ENCODE peak calls at places on chromosomes 2 and 18, in four cellular contexts. O, B, A and W are unnamed samples.

GRCh38 chr2:120251863-120252206 is 817 bp upstream of the RALB start:
- DNase-seq in B (peak), A (no peak), O (no peak), W (no peak)

GRCh38 chr2:55113976-55114564 is 63.8 kb upstream of the RTN4 start:
- DNase-seq in A (no peak), B (no peak), O (no peak), W (no peak)

GRCh38 chr2:109558076-109558882 is 55.5 kb downstream of the SEPTIN10 start:
- DNase-seq in O (no peak), A (peak), B (peak), W (no peak)

GRCh38 chr18:54805571-54806334 is 22.5 kb upstream of the RAB27B start:
- DNase-seq in B (peak), O (no peak), A (no peak), W (no peak)

GRCh38 chr18:10379511-10379910 is 74.9 kb upstream of the APCDD1 start:
- DNase-seq in A (no peak), O (no peak), B (no peak), W (no peak)

GRCh38 chr2:38613126-38613848 is 10.6 kb upstream of the HNRNPLL start:
- DNase-seq in O (no peak), B (peak), A (no peak), W (no peak)

GRCh38 chr18:77119101-77119850 is 13.3 kb downstream of the MBP start:
- DNase-seq in O (no peak), B (no peak), A (no peak), W (no peak)

GRCh38 chr2:191178806-191179514 is 28.2 kb upstream of the STAT4 start:
- DNase-seq in B (no peak), A (no peak), O (no peak), W (no peak)

GRCh38 chr2:162058973-162059668 is 14.9 kb downstream of the DPP4 start:
- DNase-seq in A (no peak), O (peak), B (no peak), W (no peak)

GRCh38 chr2:177543007-177543760 is 150.6 kb downstream of the AGPS start:
- DNase-seq in A (no peak), O (no peak), B (no peak), W (no peak)

GRCh38 chr2:238060096-238060541 is 682 bp upstream of the SCLY start:
- DNase-seq in O (no peak), B (no peak), A (peak), W (no peak)

GRCh38 chr2:135245055-135245454 is 193.0 kb downstream of the RAB3GAP1 start:
- DNase-seq in B (peak), O (no peak), A (no peak), W (no peak)

GRCh38 chr2:24721470-24721869 is 71.7 kb downstream of the PTRHD1 start:
- DNase-seq in B (no peak), A (no peak), O (peak), W (no peak)

GRCh38 chr2:37168217-37168981 is 11.6 kb upstream of the EIF2AK2 start:
- DNase-seq in B (peak), O (no peak), A (no peak), W (peak)

GRCh38 chr2:225244933-225245332 is 154.6 kb upstream of the NYAP2 start:
- DNase-seq in O (no peak), B (no peak), A (no peak), W (no peak)

GRCh38 chr2:20141806-20142205 is 83.1 kb downstream of the SDC1 start:
- DNase-seq in O (no peak), B (no peak), A (no peak), W (no peak)

GRCh38 chr18:50092250-50092780 is 102.6 kb downstream of the MYO5B start:
- DNase-seq in A (no peak), O (no peak), B (no peak), W (no peak)

GRCh38 chr2:158893057-158893456 is 75.4 kb upstream of the TANC1 start:
- DNase-seq in A (no peak), B (no peak), O (no peak), W (no peak)

GRCh38 chr2:126753501-126754212 is 97.7 kb downstream of the GYPC start:
- DNase-seq in B (peak), O (no peak), A (no peak), W (no peak)

GRCh38 chr18:12424252-12424651 is 16.5 kb downstream of the PRELID3A start:
- DNase-seq in O (no peak), B (no peak), A (no peak), W (no peak)

GRCh38 chr2:105592288-105592687 is 152.4 kb upstream of the NCK2 start:
- DNase-seq in B (peak), O (no peak), A (no peak), W (no peak)

GRCh38 chr2:190482441-190482840 is 52.1 kb downstream of the NEMP2 start:
- DNase-seq in B (no peak), O (no peak), A (no peak), W (no peak)

GRCh38 chr2:65390134-65390533 is 42.3 kb downstream of the SPRED2 start:
- DNase-seq in B (no peak), O (peak), A (no peak), W (no peak)

GRCh38 chr2:238669581-238670340 is 178.1 kb upstream of the TWIST2 start:
- DNase-seq in B (no peak), O (no peak), A (no peak), W (no peak)

GRCh38 chr18:79855147-79855910 is 57.6 kb downstream of the KCNG2 start:
- DNase-seq in B (no peak), A (no peak), O (peak), W (peak)

GRCh38 chr2:167069855-167070254 is 181.6 kb downstream of the XIRP2 start:
- DNase-seq in B (no peak), O (no peak), A (no peak), W (no peak)

GRCh38 chr2:182077023-182077422 is 91.4 kb downstream of the PPP1R1C start:
- DNase-seq in O (no peak), B (no peak), A (no peak), W (no peak)

GRCh38 chr2:111622859-111623258 is 261.1 kb downstream of the ANAPC1 start:
- DNase-seq in B (no peak), O (no peak), A (no peak), W (no peak)
- TF ChIP-seq SPI1 in B (no peak), O (no peak), A (no peak), W (no peak)

GRCh38 chr2:217997510-217997909 is 5.3 kb downstream of the TNS1 start:
- DNase-seq in O (no peak), A (no peak), B (no peak), W (no peak)
- TF ChIP-seq SPI1 in O (no peak), A (no peak), B (no peak), W (no peak)

DNA sequence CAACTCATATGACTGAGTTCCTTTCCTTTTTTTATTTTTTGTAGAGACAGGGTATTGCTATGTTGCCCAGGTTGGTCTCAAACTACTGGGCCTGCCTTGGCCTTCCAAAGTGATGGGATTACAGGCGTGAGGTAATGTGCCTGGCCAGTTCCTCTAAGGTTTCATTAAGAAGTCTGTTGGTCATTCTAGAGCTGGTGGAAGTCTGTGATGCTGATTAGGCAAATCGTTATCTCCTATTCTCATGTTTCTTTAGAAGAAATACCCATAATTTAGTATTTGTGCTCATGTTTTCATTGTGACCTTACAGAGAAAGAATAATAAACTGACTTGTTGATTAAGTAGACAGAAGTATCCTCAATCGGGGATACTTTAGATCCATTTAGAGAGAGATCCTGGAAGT is 106.1 kb upstream of the SP3 start:
- DNase-seq in B (no peak), O (no peak), A (no peak), W (no peak)
- TF ChIP-seq SPI1 in B (no peak), O (no peak), A (no peak), W (no peak)

GRCh38 chr2:172082944-172083718 is 2.2 kb upstream of the DLX1 start:
- DNase-seq in A (no peak), B (no peak), O (no peak), W (no peak)

GRCh38 chr2:172085460-172086159 is at the start of gene DLX1:
- DNase-seq in A (no peak), B (no peak), O (no peak), W (no peak)

GRCh38 chr2:172083725-172084483 is 1.4 kb upstream of the DLX1 start:
- DNase-seq in A (no peak), B (peak), O (no peak), W (no peak)

GRCh38 chr2:172084734-172085459 is 410 bp upstream of the DLX1 start:
- DNase-seq in A (peak), O (no peak), B (peak), W (no peak)

GRCh38 chr2:172084484-172084733 is 898 bp upstream of the DLX1 start:
- DNase-seq in B (no peak), O (no peak), A (no peak), W (no peak)
- TF ChIP-seq SPI1 in B (peak), O (no peak), A (peak), W (no peak)

GRCh38 chr2:85411405-85411748 is 1.2 kb upstream of the CAPG start:
- DNase-seq in B (no peak), A (no peak), O (no peak), W (no peak)

GRCh38 chr2:85410584-85411404 is 628 bp upstream of the CAPG start:
- DNase-seq in O (no peak), A (no peak), B (no peak), W (no peak)

GRCh38 chr2:85405076-85405402 is 5.1 kb downstream of the CAPG start:
- DNase-seq in A (no peak), B (no peak), O (no peak), W (no peak)

GRCh38 chr2:85413592-85414421 is 3.6 kb upstream of the CAPG start:
- DNase-seq in O (no peak), A (no peak), B (peak), W (no peak)

DNA sequence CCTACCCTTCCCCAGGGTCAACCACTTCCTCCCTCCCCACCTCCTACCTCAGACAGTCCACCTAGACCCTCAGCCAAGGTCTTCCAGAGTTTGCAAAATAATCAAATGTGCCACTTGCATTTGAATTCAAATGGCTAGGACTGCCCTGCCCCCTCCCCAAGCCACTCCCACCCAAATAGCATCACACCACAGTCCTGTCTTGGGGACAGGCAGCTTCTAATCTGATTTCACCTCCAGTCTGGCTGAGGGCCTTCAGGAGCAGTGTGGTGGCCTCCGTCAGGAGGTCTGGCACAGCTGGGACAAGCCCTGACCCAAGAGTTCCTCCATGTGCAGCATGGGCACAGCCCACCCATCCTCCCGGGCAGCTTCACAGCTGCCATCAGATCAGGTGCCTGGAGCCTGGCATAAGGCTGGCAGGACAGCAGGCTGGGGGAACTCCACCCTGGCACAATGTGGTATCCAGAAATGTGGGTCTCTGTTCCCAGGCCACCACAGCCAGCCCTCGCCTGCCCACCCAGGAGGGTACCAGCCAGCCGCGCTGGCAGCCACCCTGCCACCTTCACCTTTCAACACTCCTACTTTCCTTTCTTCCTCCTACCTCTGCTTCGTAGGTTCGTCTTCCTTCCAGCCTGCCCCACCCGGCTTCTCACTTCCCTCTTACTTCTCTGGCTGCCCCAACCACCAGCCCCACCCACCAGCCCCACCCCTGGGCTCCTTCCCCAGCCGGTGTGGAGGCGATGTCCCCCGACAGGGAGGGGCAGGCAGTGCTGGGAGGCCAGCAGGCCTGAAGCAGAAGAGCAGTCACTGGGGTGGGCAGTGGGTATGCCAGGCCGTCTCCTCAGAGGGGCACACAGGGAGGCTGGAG is at the start of gene CAPG:
- DNase-seq in O (no peak), A (peak), B (peak), W (peak)
- TF ChIP-seq SPI1 in O (peak), A (peak), B (peak), W (peak)